ENCODE peak calls at places on chromosomes 5 and 9, in eight cellular contexts. L, B, K, M, Q, W, P and V are unnamed samples.

GRCh38 chr5:35804201-35804653 is 52.5 kb upstream of the IL7R start:
- DNase-seq in P (no peak), K (no peak), Q (no peak), L (no peak), M (no peak), B (no peak), W (no peak), V (no peak)

GRCh38 chr9:91078041-91078441 is 276.4 kb downstream of the SYK start:
- DNase-seq in B (no peak), M (no peak), K (no peak), L (no peak), P (no peak), Q (no peak), W (no peak), V (no peak)

GRCh38 chr5:74272831-74273545 is 367.5 kb downstream of the ENC1 start:
- DNase-seq in K (peak), P (no peak), L (no peak), W (no peak), B (no peak), M (no peak), Q (no peak), V (no peak)

GRCh38 chr9:121887553-121888437 is 205.3 kb downstream of the TTLL11 start:
- DNase-seq in M (no peak), K (no peak), L (no peak), W (no peak), Q (peak), P (no peak), B (no peak), V (no peak)

GRCh38 chr5:117100156-117100555 is 525.5 kb upstream of the SEMA6A start:
- DNase-seq in M (no peak), K (no peak), P (no peak), L (no peak), Q (no peak), B (no peak), W (no peak), V (no peak)

GRCh38 chr5:174734571-174735497 is 10.5 kb downstream of the MSX2 start:
- DNase-seq in L (no peak), P (no peak), W (no peak), M (no peak), Q (no peak), B (no peak), K (no peak), V (no peak)

GRCh38 chr5:132543472-132544201 is at the start of gene IL5:
- DNase-seq in Q (no peak), M (no peak), L (no peak), B (no peak), P (no peak), W (no peak), K (no peak), V (no peak)

GRCh38 chr9:29449294-29449693 is 1876.0 kb upstream of the C9orf72 start:
- DNase-seq in K (no peak), P (no peak), M (no peak), Q (no peak), W (no peak), B (no peak), L (no peak), V (no peak)

GRCh38 chr5:149611327-149611726 is 30.0 kb downstream of the ARHGEF37 start:
- DNase-seq in L (no peak), Q (no peak), P (no peak), K (no peak), W (peak), B (no peak), M (no peak), V (no peak)

GRCh38 chr9:34712140-34712539 is 2.2 kb upstream of the CCL21 start:
- DNase-seq in L (no peak), W (no peak), P (no peak), M (no peak), K (no peak), B (no peak), Q (no peak), V (no peak)

GRCh38 chr9:125085703-125086477 is 57.4 kb downstream of the SCAI start:
- DNase-seq in Q (no peak), K (no peak), W (no peak), P (no peak), M (no peak), B (peak), L (no peak), V (no peak)

GRCh38 chr5:112626079-112626478 is 111.6 kb upstream of the APC start:
- DNase-seq in Q (no peak), P (no peak), W (no peak), B (peak), K (no peak), L (no peak), M (no peak), V (no peak)

GRCh38 chr9:78213696-78214095 is 22.2 kb upstream of the CEP78 start:
- DNase-seq in B (peak), K (no peak), Q (no peak), W (peak), M (no peak), L (no peak), P (no peak), V (no peak)

GRCh38 chr5:132046915-132047314 is 13.5 kb upstream of the IL3 start:
- DNase-seq in L (no peak), K (no peak), W (no peak), P (no peak), B (no peak), Q (no peak), M (peak), V (no peak)

GRCh38 chr9:76756273-76756650 is 8.0 kb upstream of the PCA3 start:
- DNase-seq in P (no peak), Q (peak), K (peak), L (no peak), M (peak), B (peak), W (peak), V (no peak)

GRCh38 chr9:38029923-38030638 is 38.9 kb downstream of the SHB start:
- DNase-seq in L (no peak), K (no peak), B (no peak), M (no peak), Q (no peak), P (no peak), W (no peak), V (no peak)

GRCh38 chr5:57082441-57083067 is 91.3 kb upstream of the GPBP1 start:
- DNase-seq in P (no peak), L (no peak), K (no peak), Q (no peak), M (peak), B (no peak), W (peak), V (peak)

GRCh38 chr5:119860463-119860862 is 231.1 kb downstream of the FAM170A start:
- DNase-seq in L (no peak), K (no peak), W (no peak), P (no peak), M (no peak), Q (no peak), B (no peak), V (no peak)

GRCh38 chr9:97507585-97507984 is 6.1 kb downstream of the TMOD1 start:
- DNase-seq in Q (no peak), M (no peak), L (no peak), W (no peak), K (no peak), B (no peak), P (no peak), V (no peak)

GRCh38 chr9:90665072-90665471 is 22.4 kb upstream of the DIRAS2 start:
- DNase-seq in M (no peak), W (no peak), P (no peak), B (no peak), L (no peak), Q (no peak), K (no peak), V (peak)

GRCh38 chr5:19322716-19323485 is 665.1 kb downstream of the CDH18 start:
- DNase-seq in L (no peak), P (no peak), M (no peak), Q (no peak), B (no peak), W (peak), K (peak), V (no peak)

GRCh38 chr5:145403959-145404358 is 431.2 kb downstream of the PRELID2 start:
- DNase-seq in P (no peak), Q (no peak), W (no peak), B (no peak), K (no peak), L (no peak), M (no peak), V (no peak)

GRCh38 chr5:39605966-39606591 is 181.3 kb upstream of the DAB2 start:
- DNase-seq in L (no peak), M (no peak), K (no peak), B (no peak), W (peak), Q (no peak), P (no peak), V (no peak)

GRCh38 chr9:86974421-86974820 is 27.1 kb upstream of the GAS1 start:
- DNase-seq in M (no peak), B (no peak), W (no peak), L (no peak), Q (no peak), P (no peak), K (no peak), V (no peak)

GRCh38 chr9:133683494-133684460 is 47.6 kb downstream of the DBH start:
- DNase-seq in B (no peak), K (no peak), M (no peak), P (no peak), L (no peak), Q (no peak), W (no peak), V (no peak)

GRCh38 chr5:170269579-170269978 is 28.0 kb downstream of the LCP2 start:
- DNase-seq in B (no peak), M (no peak), L (no peak), Q (no peak), K (no peak), W (no peak), P (no peak), V (no peak)

GRCh38 chr9:133944746-133945135 is 47.4 kb downstream of the VAV2 start:
- DNase-seq in Q (no peak), B (no peak), M (no peak), L (peak), W (no peak), P (no peak), K (peak), V (no peak)